ENCODE peak calls at places on chromosome 7, in seven cellular contexts. C, P, S, O, I, M and W are unnamed samples.

GRCh38 chr7:4205828-4206227 is 476.3 kb upstream of the FOXK1 start:
- DNase-seq in M (no peak), C (no peak), O (no peak), I (no peak), S (no peak), P (no peak), W (no peak)

GRCh38 chr7:16268821-16269768 is 152.2 kb downstream of the CRPPA start:
- DNase-seq in C (no peak), S (no peak), P (peak; percentile 83), I (no peak), O (peak; percentile 66), M (peak; percentile 60), W (peak; percentile 14)

GRCh38 chr7:33108591-33108930 is 643 bp downstream of the RP9 start:
- DNase-seq in M (no peak), I (no peak), S (no peak), O (no peak), C (no peak), P (no peak), W (no peak)

GRCh38 chr7:27933691-27934565 is 194.0 kb downstream of the TAX1BP1 start:
- DNase-seq in M (no peak), O (peak; percentile 33), C (no peak), S (no peak), I (no peak), P (no peak), W (peak; percentile 79)

GRCh38 chr7:65225422-65226006 is 148.1 kb upstream of the ZNF92 start:
- DNase-seq in S (no peak), I (no peak), O (no peak), M (no peak), C (no peak), P (no peak), W (no peak)

GRCh38 chr7:127189074-127189473 is 63.7 kb downstream of the GRM8 start:
- DNase-seq in P (no peak), I (no peak), S (no peak), C (no peak), O (no peak), M (no peak), W (peak; percentile 39)

GRCh38 chr7:79284226-79284625 is 169.2 kb downstream of the MAGI2 start:
- DNase-seq in S (no peak), P (peak; percentile 63), C (no peak), I (no peak), O (no peak), M (no peak), W (no peak)

GRCh38 chr7:91420606-91421390 is 156.6 kb downstream of the FZD1 start:
- DNase-seq in O (no peak), S (peak; percentile 41), C (no peak), I (no peak), M (no peak), P (no peak), W (no peak)

GRCh38 chr7:134605978-134606923 is 40.4 kb upstream of the BPGM start:
- DNase-seq in P (peak; percentile 67), C (peak; percentile 50), M (peak; percentile 66), S (peak; percentile 51), I (peak; percentile 68), O (peak; percentile 62), W (peak; percentile 46)

GRCh38 chr7:121294448-121294992 is 34.3 kb upstream of the WNT16 start:
- DNase-seq in C (no peak), O (no peak), P (no peak), M (peak; percentile 17), I (no peak), S (no peak), W (no peak)

GRCh38 chr7:40899651-40900507 is 765.1 kb downstream of the SUGCT start:
- DNase-seq in P (no peak), S (no peak), O (no peak), M (peak; percentile 10), I (no peak), C (no peak), W (no peak)

GRCh38 chr7:116782177-116782711 is 80.1 kb upstream of the CAPZA2 start:
- DNase-seq in P (peak; percentile 48), I (no peak), O (no peak), C (peak; percentile 37), M (peak; percentile 56), S (no peak), W (peak; percentile 76)

GRCh38 chr7:152059311-152059710 is 33.8 kb downstream of the GALNT11 start:
- DNase-seq in P (no peak), C (no peak), M (no peak), I (no peak), O (no peak), S (no peak), W (no peak)

GRCh38 chr7:116698930-116699722 is 27.1 kb downstream of the MET start:
- DNase-seq in M (peak; percentile 55), O (no peak), S (no peak), I (no peak), P (no peak), C (no peak), W (no peak)

GRCh38 chr7:122887198-122887597 is 938 bp upstream of the CADPS2 start:
- DNase-seq in M (peak; percentile 72), I (no peak), O (peak; percentile 85), C (peak; percentile 41), S (peak; percentile 66), P (peak; percentile 16), W (peak; percentile 84)

GRCh38 chr7:149811831-149812490 is 26.2 kb upstream of the ZNF862 start:
- DNase-seq in C (no peak), M (no peak), O (no peak), P (no peak), I (no peak), S (no peak), W (no peak)

GRCh38 chr7:33186187-33186586 is 56.8 kb downstream of the BBS9 start:
- DNase-seq in S (peak; percentile 34), C (no peak), I (no peak), O (peak; percentile 45), M (no peak), P (peak; percentile 72), W (peak; percentile 83)

GRCh38 chr7:23696916-23697441 is 13.0 kb upstream of the STK31 start:
- DNase-seq in P (peak; percentile 46), M (peak; percentile 65), C (peak; percentile 46), O (peak; percentile 64), S (peak; percentile 84), I (peak; percentile 86), W (peak; percentile 96)

DNA sequence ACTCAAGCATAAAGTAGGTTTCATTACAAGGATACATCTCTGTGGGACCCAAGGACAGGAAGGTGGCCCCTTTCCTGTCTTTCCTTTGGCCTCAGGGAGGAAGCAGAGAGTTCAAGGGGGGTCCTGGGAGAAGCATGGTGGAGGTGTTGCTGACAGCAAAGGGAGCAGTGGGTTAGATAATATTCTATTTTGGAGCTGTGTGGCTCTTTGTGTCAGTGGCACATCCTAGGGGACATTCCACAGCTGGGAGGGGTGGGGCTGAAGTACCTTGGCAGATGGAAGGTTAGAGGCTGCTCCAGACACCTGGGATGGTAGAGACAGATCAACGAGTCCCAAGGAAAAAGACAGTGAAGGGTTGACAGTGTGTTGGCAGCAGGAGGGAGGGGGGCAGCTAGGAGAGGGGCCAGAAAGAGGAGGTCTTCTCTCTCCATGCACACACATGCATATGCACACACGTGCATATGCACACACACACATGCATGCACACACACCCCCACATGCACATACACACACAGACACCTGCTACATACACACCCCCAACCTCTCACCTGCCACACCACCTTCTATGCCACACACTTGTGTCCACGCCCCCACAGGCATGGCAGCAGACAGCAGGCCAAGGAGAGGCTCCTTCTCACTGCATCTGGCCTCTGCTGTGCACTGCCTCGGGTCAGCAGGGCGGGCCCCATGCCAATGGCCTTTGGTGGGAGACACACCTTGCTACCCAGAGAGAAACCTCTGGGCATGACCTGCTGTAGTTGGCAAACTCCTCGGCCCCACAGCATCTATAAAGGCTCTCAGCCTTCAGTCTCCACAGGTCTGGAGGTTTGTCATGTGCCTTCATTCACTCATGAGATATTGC is 5.6 kb upstream of the POLD2 start:
- DNase-seq in C (no peak), O (no peak), M (no peak), P (no peak), I (no peak), S (no peak), W (no peak)
- H2BK5ac ChIP-seq in C (no peak overlapping the region), O (no peak overlapping the region), M (no peak overlapping the region), P (no peak overlapping the region), I (no peak overlapping the region), S (no peak overlapping the region), W (no peak overlapping the region)

GRCh38 chr7:110017405-110017804 is 1073.5 kb upstream of the LRRN3 start:
- DNase-seq in O (no peak), S (no peak), I (no peak), P (no peak), M (peak; percentile 11), C (no peak), W (no peak)
- H2BK5ac ChIP-seq in O (no peak overlapping the region), S (no peak overlapping the region), I (no peak overlapping the region), P (no peak overlapping the region), M (no peak overlapping the region), C (no peak overlapping the region), W (no peak overlapping the region)

GRCh38 chr7:158066085-158066484 is 521.5 kb downstream of the PTPRN2 start:
- DNase-seq in P (no peak), O (no peak), M (no peak), I (no peak), S (no peak), C (no peak), W (no peak)

GRCh38 chr7:158070222-158070920 is 517.3 kb downstream of the PTPRN2 start:
- DNase-seq in I (no peak), O (no peak), S (no peak), M (no peak), P (no peak), C (no peak), W (no peak)

GRCh38 chr7:158065340-158065739 is 522.3 kb downstream of the PTPRN2 start:
- DNase-seq in M (no peak), O (no peak), P (no peak), C (no peak), I (no peak), S (no peak), W (no peak)

GRCh38 chr7:158067219-158067930 is 520.2 kb downstream of the PTPRN2 start:
- DNase-seq in M (no peak), S (no peak), O (no peak), C (no peak), I (no peak), P (no peak), W (no peak)

GRCh38 chr7:158067931-158068482 is 519.6 kb downstream of the PTPRN2 start:
- DNase-seq in O (no peak), M (no peak), C (no peak), S (no peak), P (no peak), I (no peak), W (no peak)
- H2BK5ac ChIP-seq in O (no peak overlapping the region), M (no peak overlapping the region), C (peak overlapping the region; percentile 96), S (no peak overlapping the region), P (no peak overlapping the region), I (no peak overlapping the region), W (no peak overlapping the region)

GRCh38 chr7:129951076-129952011 is 1.4 kb downstream of the UBE2H start:
- DNase-seq in O (peak; percentile 59), I (no peak), M (no peak), P (no peak), C (peak; percentile 29), S (peak; percentile 32), W (peak; percentile 53)

GRCh38 chr7:129949292-129950133 is 3.2 kb downstream of the UBE2H start:
- DNase-seq in I (peak; percentile 52), P (peak; percentile 85), C (peak; percentile 60), S (peak; percentile 39), O (peak; percentile 91), M (peak; percentile 71), W (peak; percentile 78)

GRCh38 chr7:129950191-129950940 is 2.4 kb downstream of the UBE2H start:
- DNase-seq in P (no peak), I (no peak), O (peak; percentile 52), M (no peak), C (peak; percentile 33), S (no peak), W (peak; percentile 51)

GRCh38 chr7:129952653-129953560 is at the start of gene UBE2H:
- DNase-seq in C (peak; percentile 95), M (peak; percentile 89), I (peak; percentile 95), O (peak; percentile 92), P (peak; percentile 90), S (peak; percentile 92), W (peak; percentile 95)

GRCh38 chr7:129952164-129952652 is 552 bp downstream of the UBE2H start:
- DNase-seq in M (no peak), P (no peak), I (peak; percentile 70), S (peak; percentile 44), O (peak; percentile 53), C (no peak), W (peak; percentile 42)
- H2BK5ac ChIP-seq in M (peak overlapping the region; percentile 90), P (peak overlapping the region; percentile 87), I (no peak overlapping the region), S (no peak overlapping the region), O (peak overlapping the region; percentile 94), C (peak overlapping the region; percentile 93), W (no peak overlapping the region)